ENCODE peak calls at places on chromosomes 6 and 20, in five cellular contexts. U is cardiac muscle cell, I is NCI-H1930, Z is SW 1271, E is GM04503. K is an unnamed sample.

GRCh38 chr6:28553986-28554881 is 28.6 kb downstream of the GPX5 start:
- DNase-seq in E (no peak), U (peak; percentile 23), I (no peak), Z (no peak), K (no peak)

GRCh38 chr6:43817192-43817591 is 47.2 kb downstream of the VEGFA start:
- DNase-seq in E (no peak), I (no peak), Z (peak; percentile 25), U (peak; percentile 41), K (no peak)

GRCh38 chr20:60238992-60239655 is 280.9 kb downstream of the CDH26 start:
- DNase-seq in E (no peak), Z (no peak), I (no peak), U (no peak), K (no peak)

GRCh38 chr6:154509421-154510143 is 903 bp downstream of the CNKSR3 start:
- DNase-seq in Z (peak; percentile 49), E (no peak), I (no peak), U (peak; percentile 41), K (no peak)

GRCh38 chr6:161744211-161745067 is 470.6 kb upstream of the AGPAT4 start:
- DNase-seq in U (no peak), I (no peak), Z (no peak), E (no peak), K (no peak)

GRCh38 chr6:147506704-147507114 is 1.8 kb upstream of the SAMD5 start:
- DNase-seq in E (no peak), I (no peak), U (peak; percentile 62), Z (peak; percentile 47), K (no peak)

GRCh38 chr20:38132156-38132909 is 32.7 kb downstream of the TGM2 start:
- DNase-seq in Z (no peak), U (no peak), E (no peak), I (no peak), K (no peak)

GRCh38 chr20:11891081-11891826 is 26.4 kb upstream of the BTBD3 start:
- DNase-seq in U (peak; percentile 39), Z (peak; percentile 58), I (no peak), E (no peak), K (no peak)

GRCh38 chr20:32139947-32140346 is 30.4 kb downstream of the TM9SF4 start:
- DNase-seq in E (no peak), Z (no peak), U (no peak), I (no peak), K (no peak)

GRCh38 chr20:58228484-58229197 is at the start of gene ANKRD60:
- DNase-seq in I (peak; percentile 61), U (peak; percentile 71), Z (no peak), E (no peak), K (peak; percentile 40)

GRCh38 chr6:89145962-89146747 is at the start of gene PM20D2:
- DNase-seq in Z (peak; percentile 70), E (no peak), U (peak; percentile 51), I (peak; percentile 22), K (peak; percentile 32)

GRCh38 chr6:14499804-14500203 is 382.2 kb downstream of the CD83 start:
- DNase-seq in E (peak; percentile 69), I (no peak), U (peak; percentile 70), Z (peak; percentile 90), K (no peak)

GRCh38 chr20:21505161-21505809 is 8.6 kb downstream of the NKX2-2 start:
- DNase-seq in I (peak; percentile 34), U (peak; percentile 51), Z (peak; percentile 56), E (no peak), K (peak; percentile 65)

GRCh38 chr6:125597411-125598253 is 151.8 kb upstream of the HEY2 start:
- DNase-seq in U (no peak), I (no peak), E (no peak), Z (no peak), K (no peak)

GRCh38 chr20:38021373-38021772 is 11.9 kb downstream of the TTI1 start:
- DNase-seq in Z (no peak), U (no peak), I (no peak), E (no peak), K (no peak)

GRCh38 chr20:59395729-59396128 is 95.3 kb downstream of the EDN3 start:
- DNase-seq in I (no peak), U (no peak), E (no peak), Z (no peak), K (no peak)

GRCh38 chr6:37236921-37237320 is 20.7 kb upstream of the TBC1D22B start:
- DNase-seq in U (no peak), E (no peak), I (no peak), Z (no peak), K (no peak)